ENCODE peak calls at places on chromosomes 1 and 21, in eight cellular contexts. N is Kasumi-1, B is mesothelial cell of epicardium, I is activated T-cell treated with anti-CD3 and anti-CD28 coated beads for 24 hours, K is left cardiac atrium, C is RPMI7951, A is NCI-H748 treated with DMSO at 0.1 percent for 48 hours, G is erythroblast. E is an unnamed sample.

GRCh38 chr1:47435506-47436303 is 2.1 kb upstream of the FOXD2 start:
- DNase-seq in I (no peak), C (no peak), K (no peak), N (no peak), B (no peak), A (no peak), G (peak), E (no peak)

GRCh38 chr1:95039360-95040031 is 33.3 kb downstream of the ALG14 start:
- DNase-seq in C (peak), K (no peak), N (no peak), B (no peak), I (no peak), G (no peak), A (no peak), E (no peak)

GRCh38 chr21:15531986-15532385 is 197.8 kb upstream of the USP25 start:
- DNase-seq in N (no peak), C (no peak), G (no peak), K (no peak), I (no peak), A (no peak), B (no peak), E (no peak)

GRCh38 chr1:218846166-218846565 is 327.5 kb upstream of the LYPLAL1 start:
- DNase-seq in I (no peak), C (peak), K (no peak), N (no peak), A (no peak), B (no peak), G (no peak), E (no peak)

GRCh38 chr1:30328100-30328370 is 395.4 kb downstream of the MATN1 start:
- DNase-seq in K (no peak), A (no peak), C (no peak), N (no peak), G (no peak), I (no peak), B (no peak), E (no peak)

GRCh38 chr1:30356839-30357238 is 366.5 kb downstream of the MATN1 start:
- DNase-seq in A (no peak), G (no peak), N (no peak), B (no peak), I (no peak), C (no peak), K (no peak), E (no peak)

GRCh38 chr1:23376890-23377811 is 7.5 kb upstream of the ZNF436 start:
- DNase-seq in I (no peak), G (no peak), C (peak), K (peak), A (no peak), B (no peak), N (no peak), E (peak)

GRCh38 chr1:230972855-230973271 is 5.8 kb downstream of the TTC13 start:
- DNase-seq in I (peak), C (peak), N (peak), K (no peak), A (no peak), G (peak), B (no peak), E (no peak)

GRCh38 chr1:171245458-171246064 is 2.7 kb upstream of the FMO1 start:
- DNase-seq in B (no peak), I (no peak), G (peak), K (no peak), N (peak), C (peak), A (no peak), E (peak)

GRCh38 chr1:168653567-168653966 is 75.4 kb downstream of the DPT start:
- DNase-seq in G (no peak), I (no peak), B (no peak), K (no peak), C (peak), N (no peak), A (no peak), E (no peak)

GRCh38 chr1:20037877-20038276 is 32.1 kb upstream of the PLA2G5 start:
- DNase-seq in K (no peak), N (no peak), G (no peak), A (no peak), C (peak), I (no peak), B (no peak), E (no peak)

GRCh38 chr1:14852301-14852700 is 253.8 kb downstream of the KAZN start:
- DNase-seq in C (no peak), A (no peak), K (no peak), G (no peak), I (no peak), B (no peak), N (no peak), E (no peak)

GRCh38 chr1:68049941-68050878 is at the start of gene DIRAS3:
- DNase-seq in C (no peak), K (no peak), I (no peak), A (peak), G (no peak), N (no peak), B (no peak), E (peak)

GRCh38 chr1:29708818-29709710 is 472.7 kb downstream of the PTPRU start:
- DNase-seq in K (no peak), B (no peak), C (peak), N (no peak), A (no peak), G (no peak), I (no peak), E (no peak)

GRCh38 chr1:37069406-37069805 is 35.1 kb upstream of the GRIK3 start:
- DNase-seq in A (no peak), N (no peak), B (no peak), K (no peak), I (no peak), G (no peak), C (no peak), E (no peak)

E was measured in adrenal gland.